ENCODE peak calls at places on chromosomes 4 and X, in six cellular contexts. E is Peyer's patch, P is left ventricle myocardium inferior, A is AG04450, U is heart left ventricle, X is ovary. M is an unnamed sample.

GRCh38 chrX:19756577-19757131 is 130.7 kb downstream of the SH3KBP1 start:
- DNase-seq in E (no peak), P (no peak), A (no peak), U (no peak), X (no peak), M (no peak)

GRCh38 chr4:108683479-108683878 is 33.1 kb downstream of the OSTC start:
- DNase-seq in E (no peak), P (no peak), A (no peak), U (no peak), X (no peak), M (peak)

GRCh38 chr4:20395160-20395773 is 143.6 kb downstream of the SLIT2 start:
- DNase-seq in E (no peak), P (no peak), A (no peak), U (no peak), X (no peak), M (peak)

GRCh38 chr4:119210760-119211159 is 1.8 kb upstream of the USP53 start:
- DNase-seq in E (no peak), P (no peak), A (no peak), U (no peak), X (no peak), M (peak)

GRCh38 chrX:96689951-96690350 is 5.3 kb downstream of the DIAPH2 start:
- DNase-seq in E (no peak), P (no peak), A (no peak), U (no peak), X (no peak), M (no peak)

GRCh38 chrX:145475725-145476124 is 228.4 kb downstream of the SPANXN1 start:
- DNase-seq in E (no peak), P (no peak), A (no peak), U (no peak), X (no peak), M (no peak)

GRCh38 chr4:154389142-154389541 is 102.5 kb downstream of the DCHS2 start:
- DNase-seq in E (no peak), P (no peak), A (no peak), U (no peak), X (no peak), M (no peak)

GRCh38 chr4:137532869-137533236 is 559 bp upstream of the PCDH18 start:
- DNase-seq in E (no peak), P (no peak), A (no peak), U (no peak), X (no peak), M (no peak)

GRCh38 chr4:55409468-55410171 is 13.9 kb downstream of the TMEM165 start:
- DNase-seq in E (no peak), P (no peak), A (no peak), U (peak), X (no peak), M (no peak)
- TF ChIP-seq CTCF in E (no peak), P (peak), A (no peak), U (peak), X (no peak), M (no peak)

GRCh38 chr4:98656443-98656842 is 2.0 kb downstream of the TSPAN5 start:
- DNase-seq in E (no peak), P (no peak), A (no peak), U (no peak), X (no peak), M (no peak)

GRCh38 chr4:98657531-98658286 is 702 bp downstream of the TSPAN5 start:
- DNase-seq in E (peak), P (peak), A (no peak), U (peak), X (peak), M (peak)

GRCh38 chr4:98648602-98649001 is 9.8 kb downstream of the TSPAN5 start:
- DNase-seq in E (no peak), P (no peak), A (no peak), U (peak), X (no peak), M (no peak)

GRCh38 chr4:98653890-98654867 is 4.2 kb downstream of the TSPAN5 start:
- DNase-seq in E (no peak), P (no peak), A (peak), U (no peak), X (peak), M (peak)

GRCh38 chr4:98653006-98653405 is 5.4 kb downstream of the TSPAN5 start:
- DNase-seq in E (no peak), P (no peak), A (peak), U (no peak), X (no peak), M (peak)
- H3K27ac ChIP-seq in E (no peak), P (no peak), A (no peak), U (no peak), X (no peak), M (no peak)

GRCh38 chr4:163701915-163702314 is 207.4 kb downstream of the TMA16 start:
- DNase-seq in E (no peak), P (no peak), A (peak), U (no peak), X (no peak), M (no peak)
- TF ChIP-seq CTCF in E (no peak), P (no peak), A (peak), U (no peak), X (no peak), M (no peak)

DNA sequence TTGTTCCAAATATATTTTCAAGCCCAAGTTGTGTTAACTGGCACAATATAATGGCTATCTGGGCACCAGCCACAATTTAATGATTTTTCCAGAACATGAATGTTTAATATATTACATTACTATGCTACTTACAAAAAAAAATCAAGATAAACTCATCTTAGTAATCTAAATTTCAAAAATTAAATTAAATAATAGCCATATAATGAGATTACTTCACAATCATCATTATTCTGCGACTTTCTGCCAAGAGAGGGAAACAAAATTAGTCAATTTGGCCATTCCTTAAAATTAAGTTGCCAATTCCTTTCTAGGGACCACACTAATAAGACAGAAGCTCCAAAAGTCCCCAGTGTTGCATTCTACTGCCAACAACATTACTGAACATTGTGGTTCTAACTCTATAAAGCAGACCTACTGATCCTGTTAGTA is 7.5 kb downstream of the NEK1 start:
- DNase-seq in E (no peak), P (no peak), A (no peak), U (no peak), X (no peak), M (no peak)
- H3K27ac ChIP-seq in E (no peak), P (peak), A (no peak), U (no peak), X (no peak), M (no peak)

GRCh38 chrX:108025954-108026616 is 18.8 kb upstream of the VSIG1 start:
- DNase-seq in E (no peak), P (no peak), A (no peak), U (no peak), X (no peak), M (no peak)

GRCh38 chrX:108018659-108019381 is 26.0 kb upstream of the VSIG1 start:
- DNase-seq in E (no peak), P (no peak), A (no peak), U (no peak), X (no peak), M (no peak)

GRCh38 chrX:108019382-108019857 is 25.4 kb upstream of the VSIG1 start:
- DNase-seq in E (no peak), P (no peak), A (no peak), U (no peak), X (no peak), M (no peak)

GRCh38 chrX:108022491-108023089 is 22.3 kb upstream of the VSIG1 start:
- DNase-seq in E (no peak), P (no peak), A (no peak), U (no peak), X (no peak), M (no peak)

GRCh38 chrX:108020631-108021030 is 24.2 kb upstream of the VSIG1 start:
- DNase-seq in E (no peak), P (no peak), A (no peak), U (no peak), X (no peak), M (peak)
- TF ChIP-seq CTCF in E (peak), P (peak), A (peak), U (peak), X (no peak), M (peak)

DNA sequence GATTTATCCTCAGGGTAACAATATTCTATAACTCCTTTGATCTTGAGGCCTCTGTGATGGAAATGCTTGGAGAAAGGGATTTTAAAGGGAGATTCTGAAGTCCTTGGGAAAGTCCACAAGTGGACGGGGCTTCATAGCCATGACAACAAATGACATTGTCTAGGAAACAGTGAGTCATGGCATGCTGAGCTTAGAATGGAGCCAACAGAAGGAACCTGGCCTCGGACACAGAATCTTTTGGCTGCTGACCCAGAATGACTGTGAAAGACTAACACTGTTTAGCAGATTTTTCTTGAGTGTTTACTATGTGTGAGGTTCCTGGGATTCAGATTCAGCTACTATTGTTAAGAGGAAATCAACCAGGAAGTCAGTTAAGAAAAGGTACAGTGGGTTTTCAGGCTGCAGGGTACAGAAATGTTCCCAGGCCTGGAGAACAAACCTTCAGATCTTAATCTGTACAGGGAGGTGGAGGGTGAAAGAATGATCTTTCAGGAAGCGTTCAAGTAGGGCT is 18.1 kb upstream of the CXCL2 start:
- DNase-seq in E (no peak), P (peak), A (peak), U (peak), X (peak), M (no peak)
- H3K27ac ChIP-seq in E (peak), P (peak), A (peak), U (peak), X (no peak), M (no peak)

DNA sequence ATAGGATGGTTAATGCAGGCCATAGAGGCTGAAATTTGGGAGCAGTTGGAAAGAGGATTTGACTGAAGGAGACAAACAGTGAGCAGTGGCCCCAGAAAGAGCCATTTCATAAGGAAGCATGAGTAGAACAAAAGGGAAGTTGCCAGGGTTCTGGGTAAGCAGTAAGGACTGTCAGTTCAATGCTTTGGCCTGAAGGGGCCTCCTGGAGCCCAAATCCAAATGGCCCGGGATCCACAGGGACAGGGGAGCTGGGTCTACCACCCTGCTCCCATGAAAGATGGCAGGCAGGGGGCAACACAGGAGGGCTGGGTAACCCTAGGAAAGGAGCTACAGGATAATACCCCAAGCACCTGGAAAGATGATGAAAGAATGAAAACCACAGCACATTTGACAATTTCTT is 4.1 kb upstream of the INTS6L start:
- DNase-seq in E (no peak), P (no peak), A (no peak), U (no peak), X (no peak), M (no peak)
- TF ChIP-seq CTCF in E (no peak), P (no peak), A (no peak), U (no peak), X (no peak), M (no peak)

GRCh38 chr4:10104991-10105276 is 11.7 kb downstream of the WDR1 start:
- DNase-seq in E (no peak), P (no peak), A (no peak), U (no peak), X (no peak), M (no peak)
- H3K27ac ChIP-seq in E (peak), P (peak), A (no peak), U (peak), X (peak), M (peak)

DNA sequence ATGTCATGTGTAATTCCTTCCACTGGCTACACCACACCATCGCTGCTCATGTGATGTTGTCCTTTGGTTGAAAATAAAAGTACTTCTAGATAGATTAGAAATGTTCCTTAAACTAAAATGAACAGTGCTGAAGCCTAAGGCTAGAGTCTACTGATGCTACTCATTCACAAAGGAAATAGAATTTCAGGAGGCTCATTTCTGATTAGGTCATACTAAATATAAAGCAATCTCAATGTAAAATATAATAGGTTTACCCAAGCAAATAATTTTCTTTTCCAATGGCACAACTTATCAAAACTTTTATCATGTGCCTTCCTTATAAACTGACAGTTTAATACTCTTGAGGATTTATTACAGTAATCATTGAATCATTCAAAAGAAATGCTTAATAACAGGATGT is 130.9 kb upstream of the DKK2 start:
- DNase-seq in E (no peak), P (no peak), A (no peak), U (no peak), X (no peak), M (no peak)
- TF ChIP-seq CTCF in E (no peak), P (no peak), A (no peak), U (no peak), X (no peak), M (no peak)

DNA sequence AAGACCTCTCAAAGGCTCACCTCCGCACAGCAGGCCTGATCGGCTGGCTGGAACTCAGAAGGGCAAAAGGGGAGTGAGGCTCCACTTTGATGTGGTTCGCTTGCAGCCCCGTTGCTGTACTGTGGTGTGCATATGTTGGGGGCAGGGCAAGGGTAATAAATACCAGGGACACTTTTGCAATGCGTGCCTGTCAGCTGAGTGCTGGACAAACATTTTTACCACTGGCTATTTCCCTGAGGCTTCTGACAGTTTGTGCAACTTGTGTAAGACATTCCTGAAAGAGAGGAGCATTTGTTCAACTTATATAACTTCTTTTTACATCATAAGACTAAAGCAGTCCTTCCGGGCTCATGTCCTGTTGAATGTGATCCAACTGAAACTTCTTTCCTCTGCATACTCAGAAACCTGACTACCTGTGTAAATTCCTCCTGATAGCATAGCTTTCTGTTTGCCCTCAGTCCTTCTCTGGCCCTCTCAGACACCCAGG is 82.3 kb downstream of the SPRY1 start:
- DNase-seq in E (no peak), P (no peak), A (no peak), U (no peak), X (no peak), M (no peak)
- H3K27ac ChIP-seq in E (no peak), P (no peak), A (no peak), U (no peak), X (no peak), M (no peak)

M was measured in RWPE1.